ENCODE peak calls at places on chromosomes 1 and 21, in six cellular contexts. T is activated gamma-delta T cell, X is uterus, P is stomach, I is GOT3, L is endothelial cell. G is an unnamed sample.

GRCh38 chr1:65068202-65069011 is 79.6 kb upstream of the AK4 start:
- DNase-seq in T (no peak), X (peak; percentile 29), P (no peak), I (no peak), L (no peak), G (no peak)

GRCh38 chr1:204065174-204065985 is 7.5 kb upstream of the SOX13 start:
- DNase-seq in T (no peak), X (peak; percentile 62), P (peak; percentile 51), I (no peak), L (no peak), G (no peak)

GRCh38 chr1:212447478-212447877 is 14.8 kb downstream of the NENF start:
- DNase-seq in T (no peak), X (no peak), P (no peak), I (no peak), L (no peak), G (no peak)

GRCh38 chr1:214460304-214460916 is 91.0 kb downstream of the PTPN14 start:
- DNase-seq in T (no peak), X (no peak), P (no peak), I (no peak), L (peak; percentile 24), G (no peak)

GRCh38 chr1:209561561-209561960 is 22.0 kb upstream of the CAMK1G start:
- DNase-seq in T (no peak), X (no peak), P (no peak), I (no peak), L (no peak), G (no peak)

GRCh38 chr1:78254517-78254916 is 208.8 kb downstream of the GIPC2 start:
- DNase-seq in T (no peak), X (no peak), P (no peak), I (no peak), L (no peak), G (no peak)

GRCh38 chr1:178189814-178190213 is 95.9 kb downstream of the RASAL2 start:
- DNase-seq in T (no peak), X (no peak), P (no peak), I (no peak), L (peak; percentile 54), G (no peak)

GRCh38 chr1:243528459-243529120 is 272.7 kb downstream of the SDCCAG8 start:
- DNase-seq in T (no peak), X (no peak), P (no peak), I (no peak), L (no peak), G (no peak)

GRCh38 chr1:180230791-180231505 is 884 bp downstream of the LHX4 start:
- DNase-seq in T (no peak), X (no peak), P (no peak), I (no peak), L (no peak), G (no peak)

GRCh38 chr1:201711101-201711597 is 117.8 kb upstream of the IPO9 start:
- DNase-seq in T (no peak), X (peak; percentile 57), P (no peak), I (no peak), L (no peak), G (no peak)

GRCh38 chr21:36156815-36157670 is at the start of gene DOP1B:
- DNase-seq in T (peak; percentile 53), X (no peak), P (no peak), I (no peak), L (no peak), G (peak; percentile 72)

GRCh38 chr1:2194319-2194897 is at the start of gene FAAP20:
- DNase-seq in T (peak; percentile 70), X (no peak), P (peak; percentile 76), I (peak; percentile 63), L (peak; percentile 69), G (peak; percentile 80)

GRCh38 chr1:157001304-157001703 is 44.2 kb downstream of the ARHGEF11 start:
- DNase-seq in T (no peak), X (no peak), P (no peak), I (no peak), L (no peak), G (no peak)

GRCh38 chr21:32403201-32403701 is 9.3 kb upstream of the EVA1C start:
- DNase-seq in T (no peak), X (peak; percentile 86), P (peak; percentile 57), I (no peak), L (peak; percentile 70), G (peak; percentile 76)

GRCh38 chr1:51253691-51254090 is 17.6 kb downstream of the RNF11 start:
- DNase-seq in T (no peak), X (no peak), P (no peak), I (no peak), L (no peak), G (no peak)

G was measured in natural killer cell treated with Interleukin-12 subunit alpha and Interleukin-12 subunit beta and Interleukin-15 and Interleukin-18, amount 100 ng/mL, for 72 hours.